ENCODE peak calls at places on chromosomes 2 and 18, in six cellular contexts. N, A, B, V, G and P are unnamed samples.

GRCh38 chr2:207241198-207241597 is 75.5 kb upstream of the KLF7 start:
- DNase-seq in G (no peak), A (no peak), N (no peak), V (no peak), B (no peak), P (no peak)

GRCh38 chr2:88201811-88202169 is 31.6 kb downstream of the THNSL2 start:
- DNase-seq in B (no peak), V (no peak), N (no peak), A (no peak), G (no peak), P (no peak)

GRCh38 chr2:54962935-54963334 is 87.3 kb downstream of the RTN4 start:
- DNase-seq in A (no peak), N (no peak), B (no peak), G (no peak), V (no peak), P (no peak)

GRCh38 chr2:70043252-70043875 is 43.9 kb upstream of the PCBP1 start:
- DNase-seq in N (no peak), G (no peak), B (no peak), V (no peak), A (no peak), P (no peak)

GRCh38 chr2:131168578-131168977 is 40.8 kb upstream of the POTEE start:
- DNase-seq in G (no peak), N (no peak), V (no peak), B (no peak), A (no peak), P (no peak)

GRCh38 chr2:241009601-241010530 is 11.4 kb downstream of the SNED1 start:
- DNase-seq in A (peak; percentile 68), V (no peak), N (no peak), B (no peak), G (peak; percentile 76), P (no peak)

GRCh38 chr2:28567076-28567471 is 71.2 kb downstream of the PLB1 start:
- DNase-seq in G (peak; percentile 54), N (no peak), B (no peak), A (no peak), V (no peak), P (no peak)

GRCh38 chr2:68357608-68358337 is 7.3 kb upstream of the PLEK start:
- DNase-seq in V (peak; percentile 52), G (peak; percentile 56), A (peak; percentile 12), N (peak; percentile 67), B (no peak), P (peak; percentile 17)

GRCh38 chr2:200471324-200471848 is 38.5 kb downstream of the KCTD18 start:
- DNase-seq in A (peak; percentile 40), N (peak; percentile 39), B (peak; percentile 93), G (no peak), V (peak; percentile 32), P (peak; percentile 38)

GRCh38 chr18:13222371-13223281 is 4.1 kb downstream of the LDLRAD4 start:
- DNase-seq in A (no peak), N (no peak), G (no peak), V (peak; percentile 42), B (no peak), P (no peak)

GRCh38 chr2:23940262-23940975 is at the start of gene UBXN2A:
- DNase-seq in A (peak; percentile 79), V (peak; percentile 69), B (no peak), G (peak; percentile 85), N (peak; percentile 89), P (peak; percentile 78)

GRCh38 chr2:40103590-40103989 is 324.5 kb upstream of the THUMPD2 start:
- DNase-seq in V (no peak), A (no peak), B (no peak), G (no peak), N (no peak), P (no peak)

GRCh38 chr2:98826856-98827255 is 95.9 kb upstream of the MGAT4A start:
- DNase-seq in N (no peak), G (no peak), V (no peak), A (no peak), B (no peak), P (no peak)

GRCh38 chr2:68250652-68251186 is 1.6 kb downstream of the PPP3R1 start:
- DNase-seq in N (no peak), G (no peak), V (no peak), B (no peak), A (no peak), P (no peak)

GRCh38 chr2:168738057-168738456 is 64.4 kb upstream of the NOSTRIN start:
- DNase-seq in V (no peak), B (no peak), N (no peak), G (no peak), A (no peak), P (no peak)

GRCh38 chr2:135657806-135658582 is 83.7 kb upstream of the UBXN4 start:
- DNase-seq in B (peak; percentile 38), G (no peak), A (no peak), V (no peak), N (no peak), P (no peak)

GRCh38 chr18:54109131-54109683 is 115.3 kb downstream of the MBD2 start:
- DNase-seq in V (no peak), N (no peak), A (no peak), G (no peak), B (no peak), P (no peak)

GRCh38 chr2:16538691-16539090 is 126.9 kb downstream of the CYRIA start:
- DNase-seq in A (no peak), B (no peak), G (no peak), V (no peak), N (no peak), P (no peak)

GRCh38 chr2:29629495-29629894 is 291.9 kb downstream of the ALK start:
- DNase-seq in G (no peak), V (no peak), A (no peak), N (no peak), B (no peak), P (no peak)

GRCh38 chr2:32356735-32357544 is at the start of gene BIRC6:
- DNase-seq in V (peak; percentile 97), N (peak; percentile 98), G (peak; percentile 96), B (peak; percentile 85), A (peak; percentile 94), P (peak; percentile 95)
- TF ChIP-seq POLR2A in V (peak; percentile 98), N (peak; percentile 95), G (peak; percentile 74), B (peak; percentile 97), A (peak; percentile 88), P (peak; percentile 96)

GRCh38 chr2:232773815-232774214 is 2.5 kb downstream of the KCNJ13 start:
- DNase-seq in B (no peak), N (no peak), V (no peak), G (no peak), A (no peak), P (no peak)

GRCh38 chr2:232779465-232779864 is 3.1 kb upstream of the KCNJ13 start:
- DNase-seq in V (no peak), G (no peak), B (no peak), A (no peak), N (no peak), P (no peak)

GRCh38 chr2:232779935-232780334 is 3.6 kb upstream of the KCNJ13 start:
- DNase-seq in V (no peak), B (no peak), A (no peak), G (no peak), N (no peak), P (no peak)

GRCh38 chr2:232777278-232777677 is 913 bp upstream of the KCNJ13 start:
- DNase-seq in G (no peak), V (no peak), B (no peak), N (no peak), A (no peak), P (no peak)

DNA sequence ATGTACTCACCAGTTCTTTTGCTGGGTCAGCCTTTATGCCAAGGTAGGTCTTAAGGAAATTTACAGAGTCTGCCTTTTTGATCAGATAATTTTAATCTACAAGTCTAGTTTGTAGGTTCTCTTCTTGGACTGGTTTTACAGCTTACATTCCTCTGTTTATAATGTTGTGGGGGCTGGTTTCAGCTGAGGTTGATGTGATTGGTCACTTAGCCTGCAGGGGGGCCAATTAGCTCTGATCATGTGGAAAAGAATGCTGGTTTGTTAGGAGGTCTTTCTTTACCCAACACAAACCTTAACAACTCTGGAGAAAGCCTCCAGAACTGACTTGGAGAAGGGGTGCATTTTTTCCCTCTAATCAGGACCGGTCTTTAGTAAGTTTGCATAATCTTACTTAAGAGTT is at the start of gene KCNJ13:
- DNase-seq in V (no peak), B (no peak), N (peak; percentile 8), A (no peak), G (no peak), P (no peak)
- TF ChIP-seq TAF1 in V (no peak), B (no peak), N (no peak), A (no peak), G (no peak), P (no peak)

GRCh38 chr2:217789736-217790181 is 213.0 kb downstream of the TNS1 start:
- DNase-seq in G (no peak), N (no peak), V (no peak), A (no peak), B (no peak), P (no peak)

GRCh38 chr2:217790195-217790594 is 212.6 kb downstream of the TNS1 start:
- DNase-seq in G (no peak), A (no peak), V (peak; percentile 86), N (no peak), B (no peak), P (no peak)

GRCh38 chr2:217790681-217791392 is 212.0 kb downstream of the TNS1 start:
- DNase-seq in N (no peak), A (no peak), G (no peak), B (no peak), V (no peak), P (no peak)

GRCh38 chr2:217788669-217789002 is 214.2 kb downstream of the TNS1 start:
- DNase-seq in B (no peak), V (no peak), N (no peak), A (no peak), G (no peak), P (no peak)

DNA sequence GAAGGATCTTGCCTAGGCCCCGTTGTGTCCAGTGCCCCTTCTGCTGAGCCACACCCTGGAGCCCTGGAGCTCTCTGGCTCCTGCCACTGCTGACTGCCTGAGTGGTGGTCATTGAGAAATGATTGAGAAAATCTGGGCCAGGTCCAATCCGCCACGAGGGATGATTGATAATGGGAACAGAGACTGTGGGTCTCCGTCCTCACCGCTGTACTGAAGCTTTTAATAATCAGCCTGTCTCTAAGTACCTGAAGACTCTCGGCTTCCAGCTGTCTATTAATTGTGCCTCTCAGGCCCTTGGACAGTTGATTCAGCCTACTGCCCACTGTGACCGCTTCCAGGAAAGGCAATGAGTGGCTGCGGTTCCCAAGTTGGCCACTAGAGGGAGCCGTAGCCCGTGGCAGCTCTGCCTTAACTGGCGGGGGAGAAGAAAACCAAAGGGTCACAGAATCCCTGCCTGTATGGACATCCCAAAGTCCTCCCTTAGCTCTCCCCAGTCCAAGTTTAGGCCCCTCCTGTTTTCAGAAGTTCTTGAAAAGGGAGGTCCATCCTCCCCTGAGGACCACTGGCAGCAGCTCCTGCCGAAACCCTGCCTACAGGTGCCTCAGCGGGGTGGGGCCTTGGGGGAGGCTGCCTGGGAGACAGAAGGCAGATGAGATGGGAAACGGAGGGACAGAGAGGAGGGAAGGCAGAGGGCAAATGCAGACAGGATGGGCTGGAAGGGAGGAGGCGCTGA is 213.6 kb downstream of the TNS1 start:
- DNase-seq in N (peak; percentile 58), G (peak; percentile 97), V (peak; percentile 69), A (peak; percentile 51), B (no peak), P (peak; percentile 50)
- TF ChIP-seq POLR2AphosphoS5 in N (no peak), G (no peak), V (no peak), A (no peak), B (no peak), P (no peak)

DNA sequence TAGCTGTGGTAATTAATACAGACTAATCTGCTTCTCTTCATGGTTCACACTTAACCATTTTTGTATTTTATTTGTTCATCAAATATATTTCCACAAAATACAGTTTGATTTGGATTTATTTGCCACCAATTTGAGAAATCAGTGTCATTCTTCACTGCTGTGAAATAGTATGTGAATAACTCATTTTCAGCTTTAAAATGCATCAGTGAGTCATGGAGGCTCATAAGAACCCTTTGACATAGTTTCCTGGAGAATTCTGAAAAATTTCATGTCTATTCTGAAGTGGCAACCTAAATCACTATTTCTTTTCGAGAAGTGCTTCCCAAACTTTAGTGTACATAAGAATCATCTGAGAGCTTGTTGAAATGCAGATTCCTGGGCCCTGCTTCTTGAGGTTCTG is 1026.7 kb upstream of the ACVR2A start:
- DNase-seq in V (no peak), A (no peak), N (no peak), B (no peak), G (no peak), P (no peak)
- TF ChIP-seq POLR2A in V (no peak), A (no peak), N (no peak), B (no peak), G (no peak), P (no peak)